ENCODE peak calls at places on chromosomes 4 and X, in five cellular contexts. One of them, this sample, is unnamed.

GRCh38 chrX:129522184-129523059 is 868 bp downstream of the SMARCA1 start:
- DNase-seq in glutamatergic neuron: peak
- DNase-seq in activated T-helper 1 cell treated with anti-CD3 and anti-CD28 coated beads, Interleukin-2, amount 50 U/mL, for 16 hours: no peak
- DNase-seq in activated naive CD4-positive, alpha-beta T cell: no peak
- DNase-seq in endothelial cell: peak
- DNase-seq in this sample: no peak

GRCh38 chrX:87517571-87518141 is at the start of gene KLHL4:
- DNase-seq in activated naive CD4-positive, alpha-beta T cell: no peak
- DNase-seq in activated T-helper 1 cell treated with anti-CD3 and anti-CD28 coated beads, Interleukin-2, amount 50 U/mL, for 16 hours: no peak
- DNase-seq in glutamatergic neuron: peak
- DNase-seq in endothelial cell: peak
- DNase-seq in this sample: no peak

GRCh38 chr4:74206088-74206826 is 48.3 kb downstream of the MTHFD2L start:
- DNase-seq in activated T-helper 1 cell treated with anti-CD3 and anti-CD28 coated beads, Interleukin-2, amount 50 U/mL, for 16 hours: no peak
- DNase-seq in activated naive CD4-positive, alpha-beta T cell: no peak
- DNase-seq in glutamatergic neuron: no peak
- DNase-seq in endothelial cell: no peak
- DNase-seq in this sample: peak

GRCh38 chrX:153504445-153505016 is 9.8 kb downstream of the BGN start:
- DNase-seq in endothelial cell: no peak
- DNase-seq in activated T-helper 1 cell treated with anti-CD3 and anti-CD28 coated beads, Interleukin-2, amount 50 U/mL, for 16 hours: no peak
- DNase-seq in activated naive CD4-positive, alpha-beta T cell: no peak
- DNase-seq in glutamatergic neuron: no peak
- DNase-seq in this sample: no peak

GRCh38 chr4:23856630-23857029 is 33.2 kb downstream of the PPARGC1A start:
- DNase-seq in activated T-helper 1 cell treated with anti-CD3 and anti-CD28 coated beads, Interleukin-2, amount 50 U/mL, for 16 hours: no peak
- DNase-seq in endothelial cell: no peak
- DNase-seq in glutamatergic neuron: no peak
- DNase-seq in activated naive CD4-positive, alpha-beta T cell: no peak
- DNase-seq in this sample: no peak

GRCh38 chr4:168716411-168717129 is 219.7 kb downstream of the PALLD start:
- DNase-seq in glutamatergic neuron: no peak
- DNase-seq in activated naive CD4-positive, alpha-beta T cell: no peak
- DNase-seq in endothelial cell: no peak
- DNase-seq in activated T-helper 1 cell treated with anti-CD3 and anti-CD28 coated beads, Interleukin-2, amount 50 U/mL, for 16 hours: no peak
- DNase-seq in this sample: no peak

GRCh38 chr4:73392936-73393335 is 11.2 kb upstream of the ALB start:
- DNase-seq in activated T-helper 1 cell treated with anti-CD3 and anti-CD28 coated beads, Interleukin-2, amount 50 U/mL, for 16 hours: no peak
- DNase-seq in endothelial cell: no peak
- DNase-seq in glutamatergic neuron: no peak
- DNase-seq in activated naive CD4-positive, alpha-beta T cell: no peak
- DNase-seq in this sample: no peak

GRCh38 chr4:71602271-71602890 is 181.5 kb downstream of the GC start:
- DNase-seq in glutamatergic neuron: no peak
- DNase-seq in activated naive CD4-positive, alpha-beta T cell: no peak
- DNase-seq in endothelial cell: no peak
- DNase-seq in activated T-helper 1 cell treated with anti-CD3 and anti-CD28 coated beads, Interleukin-2, amount 50 U/mL, for 16 hours: no peak
- DNase-seq in this sample: no peak

GRCh38 chrX:129957241-129958099 is 25.0 kb upstream of the BCORL1 start:
- DNase-seq in endothelial cell: peak
- DNase-seq in activated T-helper 1 cell treated with anti-CD3 and anti-CD28 coated beads, Interleukin-2, amount 50 U/mL, for 16 hours: no peak
- DNase-seq in activated naive CD4-positive, alpha-beta T cell: no peak
- DNase-seq in glutamatergic neuron: peak
- DNase-seq in this sample: peak

GRCh38 chr4:175412744-175413143 is 399.3 kb downstream of the GPM6A start:
- DNase-seq in endothelial cell: no peak
- DNase-seq in activated T-helper 1 cell treated with anti-CD3 and anti-CD28 coated beads, Interleukin-2, amount 50 U/mL, for 16 hours: no peak
- DNase-seq in activated naive CD4-positive, alpha-beta T cell: no peak
- DNase-seq in glutamatergic neuron: no peak
- DNase-seq in this sample: no peak

GRCh38 chr4:126955292-126956191 is 677.2 kb upstream of the INTU start:
- DNase-seq in activated naive CD4-positive, alpha-beta T cell: no peak
- DNase-seq in activated T-helper 1 cell treated with anti-CD3 and anti-CD28 coated beads, Interleukin-2, amount 50 U/mL, for 16 hours: no peak
- DNase-seq in endothelial cell: no peak
- DNase-seq in glutamatergic neuron: no peak
- DNase-seq in this sample: no peak

GRCh38 chr4:25759101-25759500 is 103.5 kb downstream of the SLC34A2 start:
- DNase-seq in activated T-helper 1 cell treated with anti-CD3 and anti-CD28 coated beads, Interleukin-2, amount 50 U/mL, for 16 hours: no peak
- DNase-seq in activated naive CD4-positive, alpha-beta T cell: no peak
- DNase-seq in endothelial cell: no peak
- DNase-seq in glutamatergic neuron: no peak
- DNase-seq in this sample: no peak

GRCh38 chrX:110755611-110756010 is 40.0 kb downstream of the CHRDL1 start:
- DNase-seq in activated naive CD4-positive, alpha-beta T cell: no peak
- DNase-seq in activated T-helper 1 cell treated with anti-CD3 and anti-CD28 coated beads, Interleukin-2, amount 50 U/mL, for 16 hours: no peak
- DNase-seq in endothelial cell: no peak
- DNase-seq in glutamatergic neuron: no peak
- DNase-seq in this sample: no peak

GRCh38 chr4:185238261-185238681 is 28.9 kb downstream of the SNX25 start:
- DNase-seq in glutamatergic neuron: no peak
- DNase-seq in activated T-helper 1 cell treated with anti-CD3 and anti-CD28 coated beads, Interleukin-2, amount 50 U/mL, for 16 hours: no peak
- DNase-seq in activated naive CD4-positive, alpha-beta T cell: no peak
- DNase-seq in endothelial cell: no peak
- DNase-seq in this sample: no peak

GRCh38 chr4:94605241-94605640 is 152.5 kb upstream of the BMPR1B start:
- DNase-seq in glutamatergic neuron: no peak
- DNase-seq in activated naive CD4-positive, alpha-beta T cell: no peak
- DNase-seq in endothelial cell: no peak
- DNase-seq in activated T-helper 1 cell treated with anti-CD3 and anti-CD28 coated beads, Interleukin-2, amount 50 U/mL, for 16 hours: no peak
- DNase-seq in this sample: no peak

GRCh38 chrX:154516655-154517100 is 646 bp upstream of the FAM3A start:
- DNase-seq in endothelial cell: no peak
- DNase-seq in activated T-helper 1 cell treated with anti-CD3 and anti-CD28 coated beads, Interleukin-2, amount 50 U/mL, for 16 hours: no peak
- DNase-seq in glutamatergic neuron: no peak
- DNase-seq in activated naive CD4-positive, alpha-beta T cell: no peak
- DNase-seq in this sample: no peak

GRCh38 chr4:1928356-1929235 is 57.4 kb downstream of the NSD2 start:
- DNase-seq in glutamatergic neuron: no peak
- DNase-seq in endothelial cell: no peak
- DNase-seq in activated naive CD4-positive, alpha-beta T cell: no peak
- DNase-seq in activated T-helper 1 cell treated with anti-CD3 and anti-CD28 coated beads, Interleukin-2, amount 50 U/mL, for 16 hours: no peak
- DNase-seq in this sample: no peak

GRCh38 chrX:68190799-68191198 is 242.5 kb downstream of the OPHN1 start:
- DNase-seq in activated T-helper 1 cell treated with anti-CD3 and anti-CD28 coated beads, Interleukin-2, amount 50 U/mL, for 16 hours: no peak
- DNase-seq in glutamatergic neuron: no peak
- DNase-seq in endothelial cell: no peak
- DNase-seq in activated naive CD4-positive, alpha-beta T cell: no peak
- DNase-seq in this sample: no peak

GRCh38 chr4:54818481-54818880 is 160.7 kb downstream of the KIT start:
- DNase-seq in endothelial cell: no peak
- DNase-seq in glutamatergic neuron: no peak
- DNase-seq in activated T-helper 1 cell treated with anti-CD3 and anti-CD28 coated beads, Interleukin-2, amount 50 U/mL, for 16 hours: no peak
- DNase-seq in activated naive CD4-positive, alpha-beta T cell: no peak
- DNase-seq in this sample: no peak

This sample was measured in GM12878.